ENCODE peak calls at places on chromosomes 7 and 10, in ten cellular contexts. R is dorsolateral prefrontal cortex, W is HTR-8/SVneo, K is lung, A is amygdala, X is iPS-NIHi11, I is AG04449, S is tibial artery, B is NCI-H1092 treated with DMSO at 0.1 percent for 48 hours, Q is B cell. J is an unnamed sample.

GRCh38 chr10:119235381-119235780 is 28.0 kb downstream of the GRK5 start:
- DNase-seq in R (peak), W (no peak), K (no peak), A (peak), X (no peak), I (no peak), S (no peak), B (no peak), Q (no peak), J (no peak)

GRCh38 chr7:149642579-149642978 is 130.8 kb downstream of the ZNF467 start:
- DNase-seq in R (no peak), W (no peak), K (no peak), A (no peak), X (no peak), I (no peak), S (no peak), B (no peak), Q (no peak), J (no peak)

GRCh38 chr7:140390466-140391190 is 7.7 kb downstream of the SLC37A3 start:
- DNase-seq in R (no peak), W (no peak), K (no peak), A (no peak), X (no peak), I (no peak), S (peak), B (no peak), Q (peak), J (peak)

GRCh38 chr10:78432582-78432981 is 398.9 kb downstream of the RPS24 start:
- DNase-seq in R (no peak), W (peak), K (no peak), A (no peak), X (no peak), I (no peak), S (peak), B (peak), Q (no peak), J (no peak)

GRCh38 chr10:72059843-72060822 is 28.2 kb downstream of the SPOCK2 start:
- DNase-seq in R (no peak), W (no peak), K (no peak), A (no peak), X (peak), I (no peak), S (no peak), B (no peak), Q (no peak), J (no peak)

GRCh38 chr10:113131611-113132330 is 181.7 kb downstream of the TCF7L2 start:
- DNase-seq in R (no peak), W (no peak), K (no peak), A (no peak), X (no peak), I (peak), S (no peak), B (no peak), Q (no peak), J (no peak)

GRCh38 chr7:128882134-128882533 is 19.5 kb downstream of the ATP6V1F start:
- DNase-seq in R (no peak), W (no peak), K (no peak), A (no peak), X (no peak), I (no peak), S (no peak), B (no peak), Q (no peak), J (no peak)

GRCh38 chr7:13560441-13560840 is 429.0 kb downstream of the ETV1 start:
- DNase-seq in R (no peak), W (no peak), K (no peak), A (no peak), X (no peak), I (no peak), S (no peak), B (no peak), Q (no peak), J (no peak)

GRCh38 chr10:43448742-43449141 is 11.8 kb downstream of the ZNF487 start:
- DNase-seq in R (no peak), W (no peak), K (no peak), A (no peak), X (no peak), I (no peak), S (no peak), B (no peak), Q (no peak), J (no peak)

GRCh38 chr10:24858244-24858907 is 94.0 kb downstream of the PRTFDC1 start:
- DNase-seq in R (no peak), W (peak), K (no peak), A (no peak), X (no peak), I (no peak), S (no peak), B (no peak), Q (no peak), J (no peak)

GRCh38 chr7:37432240-37432917 is 16.3 kb downstream of the ELMO1 start:
- DNase-seq in R (no peak), W (no peak), K (no peak), A (no peak), X (no peak), I (no peak), S (no peak), B (no peak), Q (no peak), J (no peak)

GRCh38 chr7:69510114-69510513 is 88.2 kb upstream of the AUTS2 start:
- DNase-seq in R (no peak), W (no peak), K (no peak), A (no peak), X (no peak), I (no peak), S (peak), B (no peak), Q (no peak), J (no peak)

GRCh38 chr7:125618516-125618915 is 688.9 kb upstream of the POT1 start:
- DNase-seq in R (no peak), W (no peak), K (no peak), A (no peak), X (no peak), I (no peak), S (no peak), B (no peak), Q (no peak), J (no peak)

J was measured in GM12864.